ENCODE peak calls at places on chromosomes 3 and 15, in seven cellular contexts. C is GM12878, M is GM12891, F is HepG2, I is K562, R is SK-N-SH, A is H1. N is an unnamed sample.

GRCh38 chr15:34043391-34043790 is 4.4 kb upstream of the AVEN start:
- DNase-seq in C (no peak), M (no peak), F (no peak), I (no peak), R (no peak), A (no peak), N (no peak)

GRCh38 chr3:102454101-102454625 is 19.3 kb downstream of the ZPLD1 start:
- DNase-seq in C (no peak), M (no peak), F (no peak), I (no peak), R (no peak), A (no peak), N (no peak)

GRCh38 chr3:13841141-13841540 is 38.7 kb downstream of the WNT7A start:
- DNase-seq in C (no peak), M (no peak), F (no peak), I (no peak), R (no peak), A (no peak), N (no peak)

GRCh38 chr15:49137861-49138260 is 17.5 kb downstream of the COPS2 start:
- DNase-seq in C (no peak), M (no peak), F (no peak), I (no peak), R (no peak), A (no peak), N (no peak)

GRCh38 chr3:112770026-112770626 is 76.5 kb downstream of the CD200R1L start:
- DNase-seq in C (no peak), M (no peak), F (no peak), I (peak), R (no peak), A (peak), N (no peak)

GRCh38 chr15:85581495-85581894 is 201.1 kb downstream of the AKAP13 start:
- DNase-seq in C (no peak), M (no peak), F (no peak), I (no peak), R (no peak), A (no peak), N (no peak)

GRCh38 chr3:23836536-23837230 is 30.9 kb downstream of the UBE2E1 start:
- DNase-seq in C (no peak), M (no peak), F (no peak), I (no peak), R (peak), A (no peak), N (no peak)

GRCh38 chr15:38642689-38643270 is 78.2 kb upstream of the RASGRP1 start:
- DNase-seq in C (no peak), M (no peak), F (no peak), I (no peak), R (no peak), A (no peak), N (no peak)

GRCh38 chr3:8581806-8582436 is 62.7 kb downstream of the SSUH2 start:
- DNase-seq in C (no peak), M (no peak), F (no peak), I (no peak), R (no peak), A (no peak), N (no peak)

GRCh38 chr3:7520059-7520458 is 659.1 kb downstream of the GRM7 start:
- DNase-seq in C (no peak), M (no peak), F (no peak), I (no peak), R (no peak), A (no peak), N (no peak)

GRCh38 chr3:41000471-41000870 is 198.8 kb upstream of the CTNNB1 start:
- DNase-seq in C (no peak), M (no peak), F (no peak), I (no peak), R (no peak), A (no peak), N (no peak)

GRCh38 chr3:59709702-59710555 is 660.1 kb upstream of the CFAP20DC start:
- DNase-seq in C (no peak), M (no peak), F (no peak), I (no peak), R (no peak), A (no peak), N (no peak)

GRCh38 chr3:180321534-180321933 is 280.4 kb upstream of the TTC14 start:
- DNase-seq in C (no peak), M (no peak), F (no peak), I (no peak), R (no peak), A (no peak), N (no peak)

GRCh38 chr3:50502584-50503423 is 630 bp downstream of the CACNA2D2 start:
- DNase-seq in C (no peak), M (no peak), F (no peak), I (no peak), R (peak), A (no peak), N (no peak)

GRCh38 chr3:38834110-38834509 is 18.1 kb upstream of the SCN10A start:
- DNase-seq in C (no peak), M (no peak), F (peak), I (peak), R (no peak), A (peak), N (no peak)

GRCh38 chr3:29410660-29411405 is 130.0 kb downstream of the RBMS3 start:
- DNase-seq in C (no peak), M (no peak), F (no peak), I (no peak), R (no peak), A (no peak), N (no peak)

GRCh38 chr3:46370784-46371183 is at the start of gene CCR5:
- DNase-seq in C (no peak), M (no peak), F (no peak), I (no peak), R (no peak), A (no peak), N (no peak)

GRCh38 chr3:179163503-179163902 is 15.3 kb downstream of the PIK3CA start:
- DNase-seq in C (no peak), M (no peak), F (no peak), I (no peak), R (no peak), A (no peak), N (no peak)

GRCh38 chr15:77597804-77598453 is 34.8 kb downstream of the LINGO1 start:
- DNase-seq in C (no peak), M (no peak), F (no peak), I (no peak), R (no peak), A (no peak), N (no peak)

GRCh38 chr15:85618956-85619491 is 175.7 kb downstream of the KLHL25 start:
- DNase-seq in C (no peak), M (no peak), F (no peak), I (no peak), R (no peak), A (no peak), N (no peak)

GRCh38 chr3:120171134-120171863 is 77.1 kb upstream of the GSK3B start:
- DNase-seq in C (no peak), M (no peak), F (no peak), I (no peak), R (no peak), A (no peak), N (no peak)

GRCh38 chr15:67512140-67512539 is 8.8 kb upstream of the C15orf61 start:
- DNase-seq in C (no peak), M (no peak), F (no peak), I (no peak), R (no peak), A (no peak), N (no peak)

GRCh38 chr3:177069514-177070329 is 127.6 kb downstream of the TBL1XR1 start:
- DNase-seq in C (no peak), M (no peak), F (no peak), I (no peak), R (no peak), A (no peak), N (no peak)

GRCh38 chr3:105620236-105620635 is 248.6 kb downstream of the CBLB start:
- DNase-seq in C (no peak), M (no peak), F (no peak), I (no peak), R (no peak), A (no peak), N (no peak)

GRCh38 chr15:73686781-73687256 is 2.6 kb downstream of the CD276 start:
- DNase-seq in C (no peak), M (no peak), F (no peak), I (peak), R (no peak), A (no peak), N (no peak)

GRCh38 chr15:66356359-66357236 is at the start of gene TIPIN:
- DNase-seq in C (peak), M (peak), F (peak), I (peak), R (peak), A (peak), N (peak)
- TF ChIP-seq POLR2AphosphoS5 in C (peak), M (peak), F (peak), I (peak), R (peak), A (peak), N (peak)

GRCh38 chr3:64880926-64881325 is 193.1 kb upstream of the ADAMTS9 start:
- DNase-seq in C (no peak), M (no peak), F (no peak), I (no peak), R (no peak), A (no peak), N (no peak)
- TF ChIP-seq TAF1 in C (no peak), M (no peak), F (no peak), I (no peak), R (no peak), A (no peak), N (no peak)

GRCh38 chr15:82970696-82971095 is 15.3 kb upstream of the RAMAC start:
- DNase-seq in C (no peak), M (no peak), F (no peak), I (no peak), R (peak), A (no peak), N (no peak)
- TF ChIP-seq POLR2AphosphoS5 in C (no peak), M (no peak), F (no peak), I (no peak), R (no peak), A (no peak), N (no peak)

GRCh38 chr3:52739725-52740124 is 31.0 kb downstream of the NEK4 start:
- DNase-seq in C (no peak), M (no peak), F (no peak), I (no peak), R (no peak), A (no peak), N (no peak)
- TF ChIP-seq TAF1 in C (no peak), M (no peak), F (no peak), I (no peak), R (no peak), A (no peak), N (no peak)

GRCh38 chr3:107430214-107431047 is 53.2 kb downstream of the CCDC54 start:
- DNase-seq in C (no peak), M (no peak), F (no peak), I (no peak), R (peak), A (no peak), N (no peak)

GRCh38 chr3:107432013-107432515 is 54.8 kb downstream of the CCDC54 start:
- DNase-seq in C (no peak), M (no peak), F (no peak), I (no peak), R (peak), A (no peak), N (no peak)

GRCh38 chr3:107431048-107431297 is 53.7 kb downstream of the CCDC54 start:
- DNase-seq in C (no peak), M (peak), F (no peak), I (no peak), R (no peak), A (no peak), N (no peak)

GRCh38 chr3:107432646-107433045 is 55.4 kb downstream of the CCDC54 start:
- DNase-seq in C (no peak), M (no peak), F (no peak), I (no peak), R (peak), A (no peak), N (no peak)

DNA sequence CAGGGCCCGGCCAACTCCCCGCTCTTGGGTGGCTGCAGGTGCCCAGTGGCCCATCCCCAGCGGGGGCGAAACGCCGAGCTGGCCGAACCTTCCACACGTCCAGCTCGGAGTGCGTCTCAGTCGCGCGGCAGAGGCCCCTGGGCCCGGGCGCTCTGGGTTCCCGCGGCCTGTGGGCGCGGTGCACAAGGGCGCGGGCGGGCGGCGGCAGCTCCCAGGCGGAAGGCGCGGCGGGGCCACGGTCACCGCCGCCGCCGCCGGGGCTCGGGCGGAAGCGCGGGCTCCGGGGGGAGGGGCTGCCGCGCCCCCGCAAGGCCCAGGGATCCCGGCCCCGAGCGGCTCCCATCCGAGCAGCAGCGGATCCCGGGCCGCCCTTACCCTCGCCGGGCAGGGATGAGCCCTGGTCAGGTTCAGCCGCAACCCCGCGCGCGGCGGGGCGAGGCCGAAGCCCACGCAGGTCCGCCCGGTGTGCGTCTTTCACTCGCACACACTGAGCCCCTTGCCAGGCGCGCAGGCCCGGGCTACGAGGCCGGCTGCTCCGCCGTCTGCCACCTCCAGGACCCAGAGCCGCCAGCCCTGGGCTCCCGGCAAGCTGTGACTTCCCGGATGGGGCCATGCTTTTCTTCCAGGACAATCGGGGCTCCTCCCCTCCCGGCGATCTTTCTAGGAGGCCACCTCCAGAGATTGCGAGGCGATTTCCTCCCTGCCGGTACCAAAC is 54.2 kb downstream of the CCDC54 start:
- DNase-seq in C (no peak), M (peak), F (no peak), I (peak), R (peak), A (peak), N (peak)
- TF ChIP-seq POLR2AphosphoS5 in C (no peak), M (no peak), F (no peak), I (no peak), R (peak), A (peak), N (no peak)

GRCh38 chr15:32885711-32886110 is 167.9 kb downstream of the GREM1 start:
- DNase-seq in C (no peak), M (no peak), F (no peak), I (no peak), R (no peak), A (no peak), N (no peak)
- TF ChIP-seq TAF1 in C (no peak), M (no peak), F (no peak), I (no peak), R (no peak), A (no peak), N (no peak)

DNA sequence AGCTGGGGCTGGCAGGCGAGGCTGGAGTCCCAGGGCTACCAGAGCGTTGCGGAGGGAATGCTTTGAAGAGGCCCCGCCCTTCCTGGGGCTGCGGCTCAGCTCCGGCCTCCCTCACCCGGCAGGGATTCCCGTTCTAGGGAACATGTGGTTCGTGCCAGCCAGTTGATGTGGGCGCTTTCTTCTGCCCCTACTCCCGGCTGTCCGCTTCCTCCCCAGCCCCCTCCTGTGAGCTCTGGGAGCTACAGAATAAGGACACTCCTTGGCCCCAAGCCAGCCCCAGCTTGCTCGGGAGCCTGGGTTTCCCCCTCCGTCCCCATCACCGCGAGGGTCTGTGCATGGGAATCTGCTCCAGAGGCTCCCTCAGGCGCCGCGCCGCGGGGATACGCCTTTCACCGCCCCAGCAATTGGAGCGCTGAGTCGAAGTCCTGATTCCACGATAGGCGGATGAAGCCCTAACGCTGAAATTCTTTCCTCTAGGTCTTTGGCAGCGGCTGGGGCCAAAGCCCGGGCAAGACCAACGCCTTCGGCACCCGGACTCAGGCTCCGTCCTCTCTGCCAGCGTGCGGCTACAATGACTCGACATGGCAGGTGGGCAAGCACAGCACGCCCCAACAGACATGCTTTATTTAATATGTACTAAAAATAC is 69.5 kb downstream of the KLF15 start:
- DNase-seq in C (no peak), M (no peak), F (peak), I (no peak), R (peak), A (peak), N (no peak)
- TF ChIP-seq POLR2AphosphoS5 in C (no peak), M (no peak), F (no peak), I (no peak), R (no peak), A (no peak), N (no peak)

GRCh38 chr15:60412026-60412425 is 14.2 kb upstream of the ANXA2 start:
- DNase-seq in C (no peak), M (no peak), F (no peak), I (no peak), R (no peak), A (no peak), N (no peak)

GRCh38 chr15:60405405-60405804 is 7.6 kb upstream of the ANXA2 start:
- DNase-seq in C (no peak), M (no peak), F (no peak), I (no peak), R (no peak), A (no peak), N (no peak)

GRCh38 chr15:60406513-60407124 is 8.8 kb upstream of the ANXA2 start:
- DNase-seq in C (no peak), M (no peak), F (no peak), I (no peak), R (no peak), A (no peak), N (no peak)

GRCh38 chr15:60408438-60409105 is 10.8 kb upstream of the ANXA2 start:
- DNase-seq in C (no peak), M (no peak), F (peak), I (no peak), R (no peak), A (no peak), N (no peak)

GRCh38 chr15:60407406-60407805 is 9.6 kb upstream of the ANXA2 start:
- DNase-seq in C (no peak), M (no peak), F (no peak), I (no peak), R (no peak), A (no peak), N (no peak)
- TF ChIP-seq TAF1 in C (no peak), M (no peak), F (no peak), I (no peak), R (no peak), A (no peak), N (no peak)

GRCh38 chr15:51085764-51086163 is 8.9 kb downstream of the TNFAIP8L3 start:
- DNase-seq in C (no peak), M (no peak), F (no peak), I (peak), R (no peak), A (no peak), N (no peak)
- TF ChIP-seq POLR2AphosphoS5 in C (no peak), M (no peak), F (no peak), I (no peak), R (no peak), A (no peak), N (no peak)

N was measured in GM12892.